ENCODE peak calls at places on chromosome 3, in four cellular contexts. S is lower leg skin, B is fibroblast of pulmonary artery, L is body of pancreas. K is an unnamed sample.

GRCh38 chr3:188647237-188647636 is 493.3 kb downstream of the LPP start:
- DNase-seq in S (no peak), B (no peak), L (no peak), K (no peak)

GRCh38 chr3:42655331-42655888 is 1.9 kb downstream of the ZBTB47 start:
- DNase-seq in S (peak), B (no peak), L (peak), K (peak)

GRCh38 chr3:149968216-149968615 is 2.5 kb downstream of the PFN2 start:
- DNase-seq in S (no peak), B (no peak), L (no peak), K (peak)

GRCh38 chr3:134328147-134328591 is 46.1 kb downstream of the AMOTL2 start:
- DNase-seq in S (no peak), B (peak), L (no peak), K (peak)

GRCh38 chr3:160355826-160356225 is 43.2 kb downstream of the IFT80 start:
- DNase-seq in S (no peak), B (no peak), L (no peak), K (no peak)

GRCh38 chr3:29349049-29349448 is 68.2 kb downstream of the RBMS3 start:
- DNase-seq in S (no peak), B (no peak), L (no peak), K (no peak)

GRCh38 chr3:37988931-37989525 is 1.6 kb upstream of the VILL start:
- DNase-seq in S (no peak), B (no peak), L (no peak), K (no peak)

GRCh38 chr3:167653155-167653554 is 587 bp downstream of the WDR49 start:
- DNase-seq in S (no peak), B (no peak), L (no peak), K (no peak)

GRCh38 chr3:73324203-73325155 is 263.0 kb downstream of the EBLN2 start:
- DNase-seq in S (peak), B (no peak), L (no peak), K (peak)